ENCODE peak calls at places on chromosomes 13 and 19, in six cellular contexts. A, E, K, R, W and F are unnamed samples. For H3K79me1, the result is how much of the 10 kb centered on the place peaks cover.

GRCh38 chr19:15935167-15935702 is 906 bp upstream of the CYP4F11 start:
- DNase-seq in A (no peak), R (no peak), E (no peak), W (no peak), K (no peak), F (no peak)

GRCh38 chr19:16379521-16380313 is 55.1 kb downstream of the KLF2 start:
- DNase-seq in A (no peak), W (no peak), R (no peak), K (no peak), E (no peak), F (no peak)

GRCh38 chr19:45484273-45484945 is 12.4 kb downstream of the RTN2 start:
- DNase-seq in E (no peak), W (no peak), A (no peak), R (peak), K (no peak), F (no peak)

GRCh38 chr13:36769126-36769525 is 49.9 kb upstream of the RFXAP start:
- DNase-seq in K (no peak), E (no peak), A (no peak), W (no peak), R (no peak), F (no peak)

GRCh38 chr13:98529171-98529570 is 47.7 kb downstream of the STK24 start:
- DNase-seq in W (no peak), R (no peak), E (no peak), K (no peak), A (no peak), F (no peak)

GRCh38 chr19:34487651-34488051 is 6.1 kb downstream of the WTIP start:
- DNase-seq in K (no peak), R (no peak), A (no peak), W (no peak), E (no peak), F (no peak)

GRCh38 chr19:44856438-44857083 is 10.5 kb downstream of the NECTIN2 start:
- DNase-seq in W (no peak), E (no peak), K (no peak), A (no peak), R (no peak), F (no peak)

GRCh38 chr19:409515-410242 is 732 bp upstream of the C2CD4C start:
- DNase-seq in E (peak), R (peak), K (peak), W (no peak), A (no peak), F (no peak)

GRCh38 chr19:47623921-47624391 is 15.0 kb downstream of the BICRA start:
- DNase-seq in K (no peak), E (peak), W (peak), R (no peak), A (no peak), F (no peak)

GRCh38 chr13:68748038-68748437 is 1359.6 kb upstream of the ATXN8OS start:
- DNase-seq in W (no peak), A (no peak), E (no peak), K (no peak), R (no peak), F (no peak)

GRCh38 chr13:92838786-92839185 is 387.8 kb upstream of the GPC6 start:
- DNase-seq in R (peak), K (no peak), W (peak), E (no peak), A (no peak), F (peak)

GRCh38 chr19:10510301-10510802 is 6.9 kb downstream of the S1PR5 start:
- DNase-seq in R (no peak), K (peak), W (peak), A (peak), E (peak), F (no peak)

GRCh38 chr19:18417250-18418033 is 1.8 kb upstream of the SSBP4 start:
- DNase-seq in W (peak), R (peak), A (peak), K (peak), E (peak), F (peak)

GRCh38 chr13:33917135-33917534 is 99.2 kb downstream of the RFC3 start:
- DNase-seq in W (no peak), R (no peak), K (no peak), E (no peak), A (no peak), F (no peak)

GRCh38 chr19:13906525-13906904 is 514 bp downstream of the CC2D1A start:
- DNase-seq in K (no peak), E (no peak), R (no peak), A (no peak), W (peak), F (no peak)

GRCh38 chr19:844300-844971 is 3.6 kb downstream of the PRTN3 start:
- DNase-seq in A (no peak), R (no peak), E (no peak), W (no peak), K (no peak), F (no peak)

GRCh38 chr13:80755925-80756324 is 415.0 kb upstream of the SPRY2 start:
- DNase-seq in E (no peak), A (no peak), K (no peak), W (no peak), R (no peak), F (no peak)

GRCh38 chr13:20191311-20191901 is 1.3 kb downstream of the GJB2 start:
- DNase-seq in K (peak), E (no peak), W (peak), A (no peak), R (no peak), F (no peak)

GRCh38 chr13:97780486-97780885 is 173.0 kb upstream of the IPO5 start:
- DNase-seq in K (no peak), A (no peak), R (no peak), W (no peak), E (no peak), F (no peak)

GRCh38 chr13:28778308-28779215 is 41.6 kb upstream of the MTUS2 start:
- DNase-seq in R (no peak), K (no peak), E (no peak), A (no peak), W (no peak), F (no peak)

GRCh38 chr19:50729894-50730293 is 6.7 kb downstream of the CLEC11A start:
- DNase-seq in A (no peak), R (no peak), K (no peak), E (no peak), W (no peak), F (no peak)

GRCh38 chr19:40335855-40336700 is 12.1 kb downstream of the C19orf47 start:
- DNase-seq in R (peak), W (no peak), E (no peak), A (no peak), K (no peak), F (no peak)

GRCh38 chr19:44824758-44825157 is 15.9 kb downstream of the BCAM start:
- DNase-seq in K (no peak), R (no peak), W (no peak), E (no peak), A (no peak), F (no peak)

GRCh38 chr19:41479757-41480191 is 36.8 kb downstream of the ERICH4 start:
- DNase-seq in R (no peak), K (no peak), A (no peak), W (no peak), E (no peak), F (no peak)

GRCh38 chr13:74101436-74101835 is 32.8 kb downstream of the KLF12 start:
- DNase-seq in K (no peak), R (no peak), E (no peak), W (no peak), A (no peak), F (no peak)

GRCh38 chr19:55116232-55117062 is 990 bp downstream of the PPP1R12C start:
- DNase-seq in R (peak), K (peak), W (peak), E (peak), A (no peak), F (peak)

GRCh38 chr13:110012102-110012739 is 225.8 kb upstream of the IRS2 start:
- DNase-seq in E (no peak), K (no peak), W (peak), A (no peak), R (peak), F (peak)

GRCh38 chr13:20494656-20495055 is 31.0 kb downstream of the CRYL1 start:
- DNase-seq in E (no peak), K (no peak), W (no peak), A (no peak), R (no peak), F (no peak)

GRCh38 chr19:41154060-41154459 is 39.0 kb upstream of the CYP2S1 start:
- DNase-seq in E (no peak), W (no peak), K (no peak), R (no peak), A (no peak), F (no peak)

GRCh38 chr19:3054972-3055740 is 7.1 kb downstream of the TLE5 start:
- DNase-seq in A (no peak), R (no peak), K (no peak), W (peak), E (peak), F (peak)

GRCh38 chr13:98129059-98129741 is 13.7 kb upstream of the FARP1 start:
- DNase-seq in A (no peak), K (no peak), R (no peak), W (no peak), E (no peak), F (peak)

GRCh38 chr19:33860691-33861090 is 64.0 kb downstream of the KCTD15 start:
- DNase-seq in A (no peak), E (no peak), W (no peak), K (no peak), R (no peak), F (no peak)

GRCh38 chr19:3441089-3441985 is 39.0 kb downstream of the SMIM24 start:
- DNase-seq in E (peak), A (no peak), R (no peak), K (no peak), W (no peak), F (no peak)

GRCh38 chr13:103960011-103960410 is 893.8 kb upstream of the SLC10A2 start:
- DNase-seq in E (no peak), A (no peak), K (no peak), W (no peak), R (no peak), F (no peak)

GRCh38 chr13:99864627-99864990 is 107.0 kb downstream of the ZIC5 start:
- DNase-seq in K (no peak), E (no peak), R (no peak), A (no peak), W (no peak), F (no peak)

DNA sequence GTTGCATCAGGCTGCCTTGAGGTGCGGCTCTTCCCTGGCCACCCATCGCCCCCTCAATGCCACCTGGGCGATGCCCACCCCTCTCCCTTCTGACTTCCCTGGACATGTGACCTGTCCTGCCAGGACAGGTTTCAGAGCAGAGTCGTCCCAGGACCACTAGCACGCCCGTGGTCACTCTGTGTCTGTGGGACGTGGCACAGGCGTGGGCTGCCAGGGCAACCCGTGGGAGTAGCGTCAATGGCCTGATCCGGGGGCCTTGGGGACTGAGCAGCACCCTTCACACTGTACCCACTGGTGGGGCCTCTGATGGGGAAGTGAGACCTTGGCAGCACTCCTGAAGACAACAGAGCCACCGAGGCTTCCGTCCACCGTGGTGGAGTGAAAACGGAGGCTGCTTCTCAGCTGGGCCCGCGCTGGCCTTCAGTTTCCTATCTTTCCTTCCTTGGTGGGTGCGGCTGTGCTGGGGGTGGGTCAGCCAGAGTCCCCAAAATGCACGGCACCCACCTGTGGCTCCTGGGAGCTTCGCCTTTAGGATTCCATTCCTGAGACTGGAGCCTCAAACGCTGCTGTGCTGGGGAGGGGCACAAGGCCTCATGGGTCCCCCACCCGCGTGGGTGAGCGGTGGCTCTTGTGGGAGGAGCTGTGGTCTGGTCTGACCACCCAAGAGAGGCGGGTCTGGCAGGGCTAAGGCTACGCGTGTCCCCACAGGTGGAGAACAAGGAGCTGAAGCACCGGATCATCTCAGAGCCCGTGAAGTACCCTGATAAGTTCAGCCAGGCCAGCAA is 26.7 kb upstream of the TMEM255B start:
- DNase-seq in E (no peak), K (no peak), W (no peak), R (no peak), A (no peak), F (no peak)
- H3K79me1 ChIP-seq in E (under half), K (under half), W (under half), R (under half), A (under half), F (under half)

GRCh38 chr13:42644841-42645240 is 70.9 kb downstream of the TNFSF11 start:
- DNase-seq in R (no peak), W (no peak), K (no peak), E (no peak), A (no peak), F (no peak)
- H3K4me3 ChIP-seq in R (no peak), W (no peak), K (no peak), E (no peak), A (no peak), F (no peak)

GRCh38 chr13:32595306-32595705 is 9.1 kb downstream of the PDS5B start:
- DNase-seq in E (no peak), K (no peak), R (peak), W (no peak), A (no peak), F (peak)
- H3K79me1 ChIP-seq in E (under half), K (under half), R (under half), W (under half), A (under half), F (under half)

GRCh38 chr19:11861301-11861700 is 12.8 kb downstream of the ZNF439 start:
- DNase-seq in A (no peak), W (no peak), R (no peak), K (no peak), E (no peak), F (no peak)

GRCh38 chr19:11856568-11857264 is 8.2 kb downstream of the ZNF439 start:
- DNase-seq in K (no peak), E (no peak), A (no peak), W (peak), R (no peak), F (no peak)

GRCh38 chr19:11860721-11861120 is 12.2 kb downstream of the ZNF439 start:
- DNase-seq in W (peak), R (no peak), E (no peak), K (no peak), A (no peak), F (no peak)
- H3K4me3 ChIP-seq in W (no peak), R (no peak), E (no peak), K (no peak), A (no peak), F (no peak)

GRCh38 chr19:52880895-52881389 is 16.5 kb downstream of the ZNF320 start:
- DNase-seq in A (no peak), W (no peak), K (no peak), E (no peak), R (no peak), F (no peak)
- H3K79me1 ChIP-seq in A (under half), W (under half), K (under half), E (under half), R (under half), F (under half)

DNA sequence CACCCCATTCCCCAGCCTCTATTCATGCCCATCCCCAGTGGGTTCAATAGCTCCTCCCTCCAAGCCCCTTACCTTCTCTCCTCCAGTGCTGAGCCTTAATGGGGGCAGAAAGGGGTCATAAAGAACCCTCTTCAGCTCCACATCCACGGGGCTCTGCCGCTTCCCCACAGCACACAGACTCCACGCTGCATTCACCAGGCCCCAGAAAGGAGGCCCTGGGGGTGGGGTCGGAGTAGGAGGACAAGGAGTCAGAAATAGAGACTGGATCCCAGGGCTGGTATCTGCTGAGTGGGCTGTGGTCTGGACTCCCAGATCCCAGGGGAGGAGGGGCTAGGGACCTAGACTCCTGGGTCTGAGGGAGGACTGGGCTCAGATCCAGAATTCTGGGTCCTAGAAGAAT is 1.6 kb downstream of the CA11 start:
- DNase-seq in E (no peak), W (no peak), A (no peak), K (no peak), R (no peak), F (no peak)
- H3K4me3 ChIP-seq in E (no peak), W (no peak), A (peak), K (peak), R (no peak), F (no peak)